ENCODE peak calls at places on chromosome 2, in seven cellular contexts. A is fibroblast of lung; M is neuronal stem cell; J is MG63; U is CD8-positive, alpha-beta memory T cell; E is tibial artery; S is right atrium auricular region. K is an unnamed sample. For H3K36me3, the result is how much of the 10 kb centered on the place peaks cover.

GRCh38 chr2:218815244-218815637 is 16.4 kb downstream of the PRKAG3 start:
- DNase-seq in A (no peak), M (no peak), J (no peak), U (no peak), E (no peak), S (peak), K (no peak)

GRCh38 chr2:225466891-225467604 is 67.5 kb downstream of the NYAP2 start:
- DNase-seq in A (no peak), M (no peak), J (no peak), U (no peak), E (no peak), S (no peak), K (no peak)

GRCh38 chr2:70044290-70045040 is 42.8 kb upstream of the PCBP1 start:
- DNase-seq in A (no peak), M (no peak), J (no peak), U (no peak), E (no peak), S (no peak), K (no peak)

GRCh38 chr2:189569295-189569925 is 11.2 kb downstream of the SLC40A1 start:
- DNase-seq in A (no peak), M (no peak), J (no peak), U (no peak), E (no peak), S (no peak), K (no peak)

GRCh38 chr2:233244818-233245217 is 6.7 kb upstream of the ATG16L1 start:
- DNase-seq in A (no peak), M (no peak), J (no peak), U (no peak), E (no peak), S (no peak), K (no peak)

GRCh38 chr2:172056293-172056692 is 29.0 kb upstream of the DLX1 start:
- DNase-seq in A (no peak), M (no peak), J (no peak), U (no peak), E (no peak), S (no peak), K (no peak)

GRCh38 chr2:219175928-219176817 is 552 bp downstream of the CNPPD1 start:
- DNase-seq in A (peak), M (peak), J (peak), U (peak), E (peak), S (peak), K (no peak)

GRCh38 chr2:8098952-8099582 is 582.8 kb upstream of the ID2 start:
- DNase-seq in A (no peak), M (no peak), J (no peak), U (no peak), E (no peak), S (no peak), K (no peak)

GRCh38 chr2:136214284-136214683 is 96.3 kb upstream of the CXCR4 start:
- DNase-seq in A (no peak), M (no peak), J (no peak), U (no peak), E (no peak), S (no peak), K (no peak)

GRCh38 chr2:25178976-25179375 is 10.6 kb upstream of the POMC start:
- DNase-seq in A (no peak), M (no peak), J (no peak), U (no peak), E (no peak), S (no peak), K (no peak)

GRCh38 chr2:169727065-169727464 is 6.6 kb upstream of the KLHL23 start:
- DNase-seq in A (no peak), M (no peak), J (no peak), U (no peak), E (no peak), S (no peak), K (no peak)

GRCh38 chr2:241834853-241835210 is 23.9 kb downstream of the PDCD1 start:
- DNase-seq in A (no peak), M (no peak), J (no peak), U (no peak), E (no peak), S (no peak), K (no peak)

GRCh38 chr2:109447251-109447661 is 166.5 kb downstream of the SEPTIN10 start:
- DNase-seq in A (peak), M (no peak), J (peak), U (no peak), E (peak), S (no peak), K (peak)

GRCh38 chr2:163637876-163638275 is 97.9 kb downstream of the FIGN start:
- DNase-seq in A (no peak), M (peak), J (no peak), U (no peak), E (no peak), S (no peak), K (no peak)

GRCh38 chr2:177604291-177605065 is 211.9 kb downstream of the AGPS start:
- DNase-seq in A (peak), M (peak), J (no peak), U (no peak), E (no peak), S (no peak), K (peak)

GRCh38 chr2:41595235-41595634 is 452.6 kb upstream of the PKDCC start:
- DNase-seq in A (peak), M (no peak), J (no peak), U (no peak), E (no peak), S (no peak), K (no peak)

GRCh38 chr2:217857624-217858506 is 144.9 kb downstream of the TNS1 start:
- DNase-seq in A (no peak), M (no peak), J (no peak), U (no peak), E (peak), S (no peak), K (no peak)

GRCh38 chr2:234212534-234212933 is 162.0 kb downstream of the SPP2 start:
- DNase-seq in A (no peak), M (no peak), J (no peak), U (no peak), E (no peak), S (no peak), K (no peak)

GRCh38 chr2:205709319-205709718 is 27.0 kb downstream of the NRP2 start:
- DNase-seq in A (no peak), M (no peak), J (no peak), U (no peak), E (no peak), S (no peak), K (no peak)

GRCh38 chr2:20299113-20299512 is 51.5 kb downstream of the PUM2 start:
- DNase-seq in A (no peak), M (no peak), J (no peak), U (no peak), E (no peak), S (no peak), K (no peak)

GRCh38 chr2:200077838-200078237 is 122.5 kb downstream of the MAIP1 start:
- DNase-seq in A (peak), M (no peak), J (peak), U (no peak), E (no peak), S (no peak), K (no peak)

GRCh38 chr2:54065411-54065810 is 50.0 kb upstream of the ACYP2 start:
- DNase-seq in A (peak), M (no peak), J (peak), U (no peak), E (no peak), S (no peak), K (peak)

GRCh38 chr2:101479328-101479727 is 4.4 kb upstream of the RFX8 start:
- DNase-seq in A (no peak), M (peak), J (no peak), U (no peak), E (no peak), S (no peak), K (no peak)

GRCh38 chr2:240351826-240352426 is 83.5 kb upstream of the GPC1 start:
- DNase-seq in A (no peak), M (no peak), J (no peak), U (no peak), E (peak), S (no peak), K (no peak)

GRCh38 chr2:217839073-217839749 is 163.6 kb downstream of the TNS1 start:
- DNase-seq in A (peak), M (no peak), J (no peak), U (no peak), E (no peak), S (no peak), K (no peak)

GRCh38 chr2:218960196-218961165 is 1.0 kb downstream of the CDK5R2 start:
- DNase-seq in A (no peak), M (no peak), J (no peak), U (no peak), E (no peak), S (no peak), K (no peak)

GRCh38 chr2:105926960-105927678 is 182.4 kb downstream of the NCK2 start:
- DNase-seq in A (no peak), M (no peak), J (no peak), U (peak), E (no peak), S (no peak), K (no peak)

GRCh38 chr2:201781583-201782051 is 884 bp upstream of the ALS2 start:
- DNase-seq in A (no peak), M (no peak), J (no peak), U (peak), E (peak), S (no peak), K (no peak)

GRCh38 chr2:44348385-44348784 is 12.9 kb downstream of the PREPL start:
- DNase-seq in A (peak), M (no peak), J (peak), U (no peak), E (no peak), S (no peak), K (peak)

GRCh38 chr2:10042301-10043161 is 819 bp upstream of the KLF11 start:
- DNase-seq in A (peak), M (no peak), J (no peak), U (peak), E (peak), S (peak), K (no peak)

GRCh38 chr2:68776124-68776523 is 41.5 kb downstream of the ARHGAP25 start:
- DNase-seq in A (no peak), M (no peak), J (no peak), U (no peak), E (no peak), S (no peak), K (no peak)

GRCh38 chr2:117948585-117948984 is 65.3 kb downstream of the CCDC93 start:
- DNase-seq in A (no peak), M (peak), J (no peak), U (no peak), E (no peak), S (no peak), K (no peak)

GRCh38 chr2:70132244-70133126 is 45.2 kb downstream of the PCBP1 start:
- DNase-seq in A (peak), M (no peak), J (peak), U (peak), E (peak), S (no peak), K (no peak)

GRCh38 chr2:32746554-32747133 is 118.8 kb downstream of the TTC27 start:
- DNase-seq in A (no peak), M (no peak), J (no peak), U (no peak), E (no peak), S (no peak), K (no peak)

GRCh38 chr2:36362291-36362690 is 6.7 kb downstream of the CRIM1 start:
- DNase-seq in A (peak), M (no peak), J (peak), U (no peak), E (no peak), S (no peak), K (no peak)

DNA sequence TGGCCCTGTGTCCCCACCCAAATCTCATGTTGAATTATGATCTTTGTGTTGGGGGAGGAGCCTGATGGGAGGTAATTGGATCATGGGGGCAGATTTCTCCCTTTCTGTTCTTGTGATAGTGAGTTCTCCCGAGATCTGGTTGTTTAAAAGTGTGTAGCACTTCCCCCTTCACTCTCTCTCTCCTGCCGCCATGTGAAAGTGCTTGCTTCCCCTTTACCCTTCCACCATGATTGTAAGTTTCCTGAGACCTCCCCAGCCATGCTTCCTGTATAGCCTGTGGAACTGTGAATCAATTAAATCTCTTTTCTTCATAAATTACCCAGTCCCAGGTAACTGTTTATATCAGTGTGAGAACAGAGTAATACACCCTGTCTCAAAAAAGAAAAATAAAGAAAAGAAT is 25.5 kb downstream of the LRRFIP1 start:
- DNase-seq in A (no peak), M (no peak), J (no peak), U (no peak), E (no peak), S (no peak), K (no peak)
- H3K36me3 ChIP-seq in A (under half), M (under half), J (under half), U (under half), E (under half), S (under half), K (under half)

DNA sequence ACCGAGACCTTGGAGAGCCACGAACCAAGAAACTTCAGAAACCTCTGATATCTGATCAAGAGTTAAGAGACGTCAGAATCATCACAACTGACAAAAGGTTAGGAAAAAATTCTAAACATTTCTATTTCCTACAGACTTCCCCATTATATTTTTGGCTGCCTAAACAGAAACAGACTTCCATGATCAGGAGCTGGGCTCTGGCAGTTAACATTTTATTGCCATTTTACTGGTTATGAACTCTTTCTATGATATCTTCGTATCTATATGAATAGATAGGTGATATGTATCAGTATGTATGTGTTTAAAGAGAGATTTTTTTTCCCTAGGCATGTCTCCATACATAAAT is 31.1 kb upstream of the PPP1R1C start:
- DNase-seq in A (no peak), M (no peak), J (no peak), U (no peak), E (no peak), S (no peak), K (no peak)
- H3K4me3 ChIP-seq in A (peak), M (no peak), J (no peak), U (no peak), E (peak), S (peak), K (no peak)

GRCh38 chr2:73074110-73075069 is 2.9 kb upstream of the SFXN5 start:
- DNase-seq in A (no peak), M (no peak), J (no peak), U (no peak), E (no peak), S (no peak), K (no peak)
- H3K36me3 ChIP-seq in A (under half), M (under half), J (under half), U (under half), E (under half), S (under half), K (under half)

GRCh38 chr2:144705328-144706245 is 185.7 kb upstream of the ZEB2 start:
- DNase-seq in A (peak), M (no peak), J (no peak), U (no peak), E (no peak), S (no peak), K (peak)
- H3K4me3 ChIP-seq in A (no peak), M (no peak), J (no peak), U (no peak), E (no peak), S (no peak), K (no peak)

GRCh38 chr2:71148506-71149063 is 18.2 kb downstream of the MPHOSPH10 start:
- DNase-seq in A (no peak), M (no peak), J (no peak), U (no peak), E (no peak), S (no peak), K (no peak)
- H3K36me3 ChIP-seq in A (under half), M (half or more), J (half or more), U (under half), E (half or more), S (half or more), K (under half)

GRCh38 chr2:39666489-39667141 is 898 bp downstream of the TMEM178A start:
- DNase-seq in A (no peak), M (no peak), J (no peak), U (no peak), E (no peak), S (no peak), K (no peak)
- H3K4me3 ChIP-seq in A (peak), M (peak), J (peak), U (no peak), E (peak), S (peak), K (peak)

DNA sequence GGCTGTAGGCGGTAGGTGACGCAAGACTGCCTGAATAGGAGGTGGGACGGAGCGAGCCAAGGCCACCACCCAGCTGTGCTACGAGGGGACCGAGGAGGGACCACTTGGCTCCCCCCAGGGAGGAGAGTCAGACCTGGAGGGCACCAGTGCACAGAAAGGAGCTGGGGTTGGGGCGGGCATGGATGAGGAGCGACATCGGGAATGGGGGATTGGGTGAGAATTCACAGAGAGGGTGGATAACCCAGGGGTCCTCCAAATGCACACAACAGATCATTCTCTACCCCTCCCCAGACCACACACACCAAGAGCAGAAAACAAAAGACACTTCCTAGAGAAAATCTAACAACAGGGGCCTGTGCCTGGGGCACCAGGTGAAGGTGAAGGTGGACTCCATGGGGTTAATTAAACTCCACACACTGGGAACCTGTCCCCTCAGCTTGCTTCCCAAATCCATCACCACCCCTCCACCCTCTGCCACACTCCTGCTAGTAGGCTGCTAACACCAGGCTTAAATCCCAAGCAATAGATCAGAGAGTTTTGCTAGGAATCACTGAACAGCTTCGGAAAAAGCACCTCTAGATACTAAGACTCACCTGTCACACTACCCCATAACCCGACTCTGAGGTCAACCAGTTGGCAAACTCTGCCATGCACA is 274.6 kb downstream of the EIPR1 start:
- DNase-seq in A (no peak), M (no peak), J (no peak), U (no peak), E (peak), S (peak), K (no peak)
- H3K36me3 ChIP-seq in A (under half), M (under half), J (under half), U (under half), E (under half), S (under half), K (under half)